ENCODE peak calls at places on chromosomes 4 and X, in eight cellular contexts. V is stomach; U is CD4-positive, alpha-beta memory T cell; K is brain microvascular endothelial cell; O is sigmoid colon; Y is endothelial cell of umbilical vein; E is cardiac muscle cell; M is left lung. L is an unnamed sample. For H3K36me3, the result is how much of the 10 kb centered on the place peaks cover.

GRCh38 chr4:107548211-107548905 is 171.7 kb downstream of the PAPSS1 start:
- DNase-seq in V (no peak), U (no peak), K (no peak), O (no peak), Y (peak), E (peak), M (no peak), L (no peak)

GRCh38 chr4:182126567-182126966 is 116.6 kb upstream of the TENM3 start:
- DNase-seq in V (no peak), U (no peak), K (peak), O (no peak), Y (no peak), E (no peak), M (no peak), L (no peak)

GRCh38 chr4:153729901-153730300 is 29.9 kb downstream of the RNF175 start:
- DNase-seq in V (no peak), U (no peak), K (no peak), O (no peak), Y (no peak), E (no peak), M (no peak), L (no peak)

GRCh38 chr4:149008415-149009025 is 566.3 kb upstream of the NR3C2 start:
- DNase-seq in V (no peak), U (no peak), K (no peak), O (no peak), Y (no peak), E (no peak), M (no peak), L (no peak)

GRCh38 chr4:142696334-142697122 is 149.6 kb downstream of the INPP4B start:
- DNase-seq in V (no peak), U (peak), K (no peak), O (no peak), Y (peak), E (no peak), M (no peak), L (no peak)

GRCh38 chr4:23959401-23960148 is 69.7 kb upstream of the PPARGC1A start:
- DNase-seq in V (no peak), U (no peak), K (no peak), O (no peak), Y (no peak), E (no peak), M (no peak), L (no peak)

GRCh38 chrX:74251006-74251930 is 52.7 kb upstream of the ZCCHC13 start:
- DNase-seq in V (no peak), U (no peak), K (no peak), O (no peak), Y (peak), E (peak), M (no peak), L (no peak)

GRCh38 chrX:32749075-32749474 is 462.3 kb downstream of the DMD start:
- DNase-seq in V (no peak), U (no peak), K (no peak), O (no peak), Y (peak), E (peak), M (no peak), L (no peak)

GRCh38 chr4:81255524-81255923 is 40.5 kb upstream of the PRKG2 start:
- DNase-seq in V (no peak), U (no peak), K (peak), O (no peak), Y (no peak), E (peak), M (no peak), L (no peak)

GRCh38 chr4:4780634-4781287 is 78.7 kb upstream of the MSX1 start:
- DNase-seq in V (no peak), U (no peak), K (peak), O (no peak), Y (no peak), E (peak), M (no peak), L (no peak)

GRCh38 chrX:133150730-133151129 is 53.8 kb upstream of the USP26 start:
- DNase-seq in V (no peak), U (no peak), K (no peak), O (no peak), Y (no peak), E (no peak), M (no peak), L (no peak)

GRCh38 chr4:154779362-154779947 is 1.6 kb upstream of the RBM46 start:
- DNase-seq in V (no peak), U (no peak), K (no peak), O (no peak), Y (peak), E (peak), M (no peak), L (no peak)

GRCh38 chr4:177190995-177191568 is 118.6 kb upstream of the NEIL3 start:
- DNase-seq in V (no peak), U (no peak), K (peak), O (no peak), Y (no peak), E (peak), M (no peak), L (no peak)

GRCh38 chrX:65136424-65136823 is 160.2 kb upstream of the ZC4H2 start:
- DNase-seq in V (no peak), U (no peak), K (no peak), O (no peak), Y (no peak), E (no peak), M (no peak), L (no peak)

GRCh38 chr4:26031704-26032103 is 117.7 kb downstream of the SMIM20 start:
- DNase-seq in V (no peak), U (no peak), K (no peak), O (no peak), Y (no peak), E (no peak), M (no peak), L (no peak)

GRCh38 chrX:74924449-74925209 is 623 bp downstream of the NEXMIF start:
- DNase-seq in V (peak), U (peak), K (peak), O (peak), Y (peak), E (peak), M (peak), L (peak)

GRCh38 chr4:62208921-62209320 is 1008.8 kb downstream of the ADGRL3 start:
- DNase-seq in V (no peak), U (no peak), K (no peak), O (no peak), Y (no peak), E (no peak), M (no peak), L (no peak)

GRCh38 chr4:87126056-87126455 is 94.4 kb downstream of the KLHL8 start:
- DNase-seq in V (no peak), U (no peak), K (no peak), O (no peak), Y (no peak), E (no peak), M (no peak), L (no peak)

GRCh38 chrX:100654256-100654655 is 10.3 kb downstream of the SRPX2 start:
- DNase-seq in V (no peak), U (no peak), K (no peak), O (no peak), Y (peak), E (peak), M (no peak), L (no peak)

GRCh38 chr4:10159671-10160070 is 43.1 kb upstream of the WDR1 start:
- DNase-seq in V (no peak), U (no peak), K (no peak), O (no peak), Y (no peak), E (no peak), M (no peak), L (no peak)

GRCh38 chrX:143472334-143472938 is 44.8 kb downstream of the SPANXN3 start:
- DNase-seq in V (no peak), U (no peak), K (no peak), O (no peak), Y (no peak), E (no peak), M (no peak), L (no peak)

DNA sequence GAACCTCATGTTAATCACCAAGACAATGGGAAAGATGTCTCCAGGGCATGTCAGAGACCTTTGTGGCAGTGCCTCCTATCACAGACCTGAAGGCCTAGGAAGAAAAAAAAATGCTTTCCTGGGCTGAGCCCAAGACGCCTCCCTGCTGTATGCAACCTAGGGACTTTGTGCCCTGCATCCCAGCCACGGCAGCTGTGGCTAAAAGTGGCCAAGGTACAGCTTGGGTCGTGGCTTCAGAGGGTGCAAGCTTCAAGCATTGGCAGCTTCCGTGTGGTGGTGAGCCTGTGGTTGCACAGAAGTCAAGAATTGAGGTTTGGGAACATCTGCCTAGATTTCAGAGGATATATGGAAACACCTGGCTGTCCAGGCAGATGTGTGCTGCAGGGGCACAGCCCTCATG is 40.5 kb downstream of the SPANXN3 start:
- DNase-seq in V (no peak), U (no peak), K (no peak), O (no peak), Y (no peak), E (no peak), M (peak), L (no peak)
- H3K36me3 ChIP-seq in V (under half), U (under half), K (under half), O (under half), Y (under half), E (under half), M (under half), L (under half)

DNA sequence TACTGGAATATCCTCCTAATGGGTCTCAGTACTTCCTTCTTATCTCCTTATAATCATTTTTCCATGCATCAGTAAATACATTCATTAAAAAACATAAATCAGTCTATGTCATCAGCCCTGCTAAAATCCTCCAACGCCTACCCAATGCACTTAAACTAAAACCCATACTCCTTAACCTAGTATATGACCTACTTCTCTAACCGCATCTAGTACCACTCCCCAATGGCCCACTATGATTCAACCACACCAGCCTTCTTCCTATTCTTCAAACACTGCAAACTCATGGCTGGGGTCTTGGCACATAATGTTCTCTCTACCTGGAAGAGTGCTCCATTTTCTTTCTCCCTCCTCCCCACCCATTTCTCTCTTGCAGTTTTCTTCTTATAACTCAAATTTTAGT is 18.7 kb downstream of the TEC start:
- DNase-seq in V (no peak), U (no peak), K (no peak), O (no peak), Y (no peak), E (no peak), M (no peak), L (no peak)
- H3K36me3 ChIP-seq in V (under half), U (under half), K (under half), O (under half), Y (under half), E (under half), M (under half), L (under half)

GRCh38 chrX:47215291-47215900 is 3.1 kb upstream of the CDK16 start:
- DNase-seq in V (no peak), U (no peak), K (no peak), O (no peak), Y (no peak), E (no peak), M (no peak), L (no peak)

GRCh38 chrX:47214435-47215077 is 3.9 kb upstream of the CDK16 start:
- DNase-seq in V (no peak), U (no peak), K (no peak), O (no peak), Y (no peak), E (no peak), M (no peak), L (no peak)

GRCh38 chrX:47210661-47211425 is 7.6 kb upstream of the CDK16 start:
- DNase-seq in V (no peak), U (no peak), K (no peak), O (no peak), Y (no peak), E (no peak), M (no peak), L (no peak)

GRCh38 chrX:47209508-47210238 is 8.8 kb upstream of the CDK16 start:
- DNase-seq in V (no peak), U (no peak), K (no peak), O (no peak), Y (no peak), E (no peak), M (no peak), L (no peak)

DNA sequence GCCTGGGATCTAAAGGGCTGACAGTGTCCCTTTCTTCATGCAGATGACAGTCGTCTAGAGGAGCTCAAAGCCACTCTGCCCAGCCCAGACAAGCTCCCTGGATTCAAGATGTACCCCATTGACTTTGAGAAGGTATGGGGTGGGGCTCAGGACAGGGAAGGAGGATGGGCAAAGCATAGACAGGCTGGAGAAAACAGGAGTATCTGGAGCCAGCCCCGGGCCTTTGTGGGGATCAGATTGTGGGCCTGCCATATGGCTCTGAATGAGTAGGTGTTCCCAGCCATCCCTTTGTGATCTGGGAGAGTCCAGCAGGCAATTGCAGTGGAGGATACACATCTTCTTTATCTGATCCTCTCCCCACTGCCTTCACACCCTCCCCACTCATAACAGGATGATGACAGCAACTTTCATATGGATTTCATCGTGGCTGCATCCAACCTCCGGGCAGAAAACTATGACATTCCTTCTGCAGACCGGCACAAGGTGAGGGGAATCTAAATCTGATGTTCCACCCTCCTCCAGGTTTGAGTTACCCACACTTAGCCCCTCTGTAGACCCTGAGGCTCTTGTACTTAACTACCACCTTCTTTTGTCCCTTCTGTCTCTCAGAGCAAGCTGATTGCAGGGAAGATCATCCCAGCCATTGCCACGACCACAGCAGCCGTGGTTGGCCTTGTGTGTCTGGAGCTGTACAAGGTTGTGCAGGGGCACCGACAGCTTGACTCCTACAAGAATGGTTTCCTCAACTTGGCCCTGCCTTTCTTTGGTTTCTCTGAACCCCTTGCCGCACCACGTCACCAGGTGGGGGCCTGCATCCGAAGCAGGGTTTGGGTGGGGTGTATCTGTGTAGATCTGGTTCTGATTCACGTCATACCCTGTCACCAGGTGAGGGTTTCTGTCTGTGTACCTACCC is 5.8 kb upstream of the CDK16 start:
- DNase-seq in V (no peak), U (no peak), K (no peak), O (peak), Y (no peak), E (no peak), M (no peak), L (no peak)
- H3K36me3 ChIP-seq in V (half or more), U (half or more), K (half or more), O (half or more), Y (under half), E (half or more), M (under half), L (under half)

DNA sequence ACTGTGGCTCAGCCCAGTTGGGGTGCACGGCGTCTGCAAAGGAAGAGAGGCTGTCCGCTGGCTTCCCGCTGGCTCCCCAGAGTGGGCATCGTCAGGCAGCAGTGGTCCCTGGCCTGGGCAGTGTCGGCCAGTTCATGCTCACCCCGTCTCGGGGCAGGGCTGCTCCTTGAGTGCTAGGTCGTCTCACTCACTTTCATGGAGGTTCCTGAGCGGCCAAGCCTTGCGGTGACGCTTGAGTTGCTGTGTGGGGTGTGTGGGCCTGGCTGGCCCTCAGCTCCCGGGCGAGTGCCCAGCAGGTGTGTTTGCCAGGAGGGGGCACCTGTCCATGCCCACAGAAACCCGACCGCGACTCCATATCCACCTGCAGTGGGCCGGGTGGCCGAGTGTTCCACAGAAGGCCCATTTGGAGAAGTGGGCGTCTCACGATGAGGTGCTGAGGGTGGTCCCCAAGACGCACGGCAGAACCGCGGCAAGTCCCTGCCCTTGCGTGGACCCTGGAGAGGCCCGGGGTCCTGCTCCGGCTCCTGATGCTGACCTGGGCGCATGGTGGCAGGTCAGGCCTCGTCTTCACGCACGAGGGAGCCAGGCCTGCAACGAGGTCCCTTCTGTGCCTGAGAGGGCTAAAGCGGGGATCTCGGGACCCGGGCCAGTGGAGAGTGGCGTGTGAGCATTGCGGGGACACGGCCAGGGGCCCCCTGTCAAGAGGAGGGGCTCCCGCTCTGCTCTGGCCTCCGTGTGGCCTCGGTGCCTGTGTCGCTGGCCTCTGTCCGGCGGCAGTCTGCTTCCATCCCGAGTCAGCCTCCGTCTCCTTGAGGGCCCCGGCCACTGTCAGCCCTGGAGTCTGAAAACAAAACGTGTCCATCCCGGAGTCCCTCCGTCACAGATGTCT is 18.5 kb upstream of the UVSSA start:
- DNase-seq in V (no peak), U (no peak), K (no peak), O (no peak), Y (no peak), E (no peak), M (peak), L (no peak)
- H3K36me3 ChIP-seq in V (half or more), U (under half), K (under half), O (under half), Y (under half), E (under half), M (under half), L (half or more)